ENCODE peak calls at places on chromosomes 1 and 21, in five cellular contexts. One of them, this sample, is unnamed.
A peak's percentile ranks its signal among the peaks of the same experiment; 100 is the strongest.

GRCh38 chr1:92080128-92080985 is at the start of gene BTBD8:
- DNase-seq in EH: peak; percentile 77
- DNase-seq in WERI-Rb-1: peak; percentile 78
- DNase-seq in smooth muscle cell of the brain vasculature: peak; percentile 49
- DNase-seq in IMR-90: peak; percentile 71
- DNase-seq in this sample: peak; percentile 71

GRCh38 chr1:33655496-33655895 is 183.1 kb downstream of the ZSCAN20 start:
- DNase-seq in EH: no peak
- DNase-seq in WERI-Rb-1: no peak
- DNase-seq in smooth muscle cell of the brain vasculature: no peak
- DNase-seq in IMR-90: no peak
- DNase-seq in this sample: no peak

GRCh38 chr1:24252185-24252584 is 65.1 kb upstream of the IFNLR1 start:
- DNase-seq in EH: no peak
- DNase-seq in WERI-Rb-1: no peak
- DNase-seq in smooth muscle cell of the brain vasculature: no peak
- DNase-seq in IMR-90: no peak
- DNase-seq in this sample: no peak

GRCh38 chr1:160260436-160261382 is 1.6 kb downstream of the DCAF8 start:
- DNase-seq in EH: peak; percentile 94
- DNase-seq in WERI-Rb-1: no peak
- DNase-seq in smooth muscle cell of the brain vasculature: peak; percentile 66
- DNase-seq in IMR-90: peak; percentile 89
- DNase-seq in this sample: no peak

GRCh38 chr1:32716312-32717126 is 13.9 kb upstream of the SYNC start:
- DNase-seq in EH: peak; percentile 43
- DNase-seq in WERI-Rb-1: peak; percentile 90
- DNase-seq in smooth muscle cell of the brain vasculature: no peak
- DNase-seq in IMR-90: no peak
- DNase-seq in this sample: peak; percentile 43

GRCh38 chr1:91900538-91900937 is 14.6 kb upstream of the TGFBR3 start:
- DNase-seq in EH: peak; percentile 88
- DNase-seq in WERI-Rb-1: no peak
- DNase-seq in smooth muscle cell of the brain vasculature: no peak
- DNase-seq in IMR-90: peak; percentile 96
- DNase-seq in this sample: no peak

GRCh38 chr1:2815551-2815950 is 14.1 kb upstream of the TTC34 start:
- DNase-seq in EH: no peak
- DNase-seq in WERI-Rb-1: no peak
- DNase-seq in smooth muscle cell of the brain vasculature: no peak
- DNase-seq in IMR-90: no peak
- DNase-seq in this sample: no peak

GRCh38 chr1:151314137-151314875 is 12.9 kb downstream of the PI4KB start:
- DNase-seq in EH: peak; percentile 92
- DNase-seq in WERI-Rb-1: no peak
- DNase-seq in smooth muscle cell of the brain vasculature: peak; percentile 45
- DNase-seq in IMR-90: peak; percentile 87
- DNase-seq in this sample: peak; percentile 39

GRCh38 chr1:26861889-26862371 is 1.0 kb upstream of the SFN start:
- DNase-seq in EH: peak; percentile 47
- DNase-seq in WERI-Rb-1: no peak
- DNase-seq in smooth muscle cell of the brain vasculature: no peak
- DNase-seq in IMR-90: no peak
- DNase-seq in this sample: no peak

GRCh38 chr1:9400425-9401079 is 107.9 kb downstream of the SPSB1 start:
- DNase-seq in EH: peak; percentile 47
- DNase-seq in WERI-Rb-1: no peak
- DNase-seq in smooth muscle cell of the brain vasculature: no peak
- DNase-seq in IMR-90: peak; percentile 46
- DNase-seq in this sample: no peak

GRCh38 chr1:52002038-52002917 is 11.8 kb upstream of the RAB3B start:
- DNase-seq in EH: peak; percentile 91
- DNase-seq in WERI-Rb-1: peak; percentile 71
- DNase-seq in smooth muscle cell of the brain vasculature: peak; percentile 77
- DNase-seq in IMR-90: peak; percentile 95
- DNase-seq in this sample: no peak

GRCh38 chr1:54474500-54475235 is 68.5 kb upstream of the SSBP3 start:
- DNase-seq in EH: no peak
- DNase-seq in WERI-Rb-1: peak; percentile 51
- DNase-seq in smooth muscle cell of the brain vasculature: no peak
- DNase-seq in IMR-90: no peak
- DNase-seq in this sample: no peak

GRCh38 chr21:33866851-33867250 is 48.8 kb downstream of the ATP5PO start:
- DNase-seq in EH: peak; percentile 71
- DNase-seq in WERI-Rb-1: no peak
- DNase-seq in smooth muscle cell of the brain vasculature: no peak
- DNase-seq in IMR-90: peak; percentile 60
- DNase-seq in this sample: no peak

GRCh38 chr21:38277501-38278111 is 20.8 kb downstream of the KCNJ15 start:
- DNase-seq in EH: peak; percentile 99
- DNase-seq in WERI-Rb-1: no peak
- DNase-seq in smooth muscle cell of the brain vasculature: peak; percentile 67
- DNase-seq in IMR-90: peak; percentile 100
- DNase-seq in this sample: peak; percentile 66

GRCh38 chr1:162213281-162213909 is 143.9 kb downstream of the NOS1AP start:
- DNase-seq in EH: no peak
- DNase-seq in WERI-Rb-1: no peak
- DNase-seq in smooth muscle cell of the brain vasculature: no peak
- DNase-seq in IMR-90: peak; percentile 2
- DNase-seq in this sample: no peak

GRCh38 chr1:60835649-60836048 is 246.7 kb upstream of the NFIA start:
- DNase-seq in EH: no peak
- DNase-seq in WERI-Rb-1: no peak
- DNase-seq in smooth muscle cell of the brain vasculature: no peak
- DNase-seq in IMR-90: no peak
- DNase-seq in this sample: no peak

GRCh38 chr1:52552505-52553371 is at the start of gene TUT4:
- DNase-seq in EH: peak; percentile 77
- DNase-seq in WERI-Rb-1: peak; percentile 93
- DNase-seq in smooth muscle cell of the brain vasculature: peak; percentile 49
- DNase-seq in IMR-90: peak; percentile 75
- DNase-seq in this sample: peak; percentile 48

GRCh38 chr1:156211243-156211642 is 1.6 kb upstream of the PMF1 start:
- DNase-seq in EH: no peak
- DNase-seq in WERI-Rb-1: no peak
- DNase-seq in smooth muscle cell of the brain vasculature: no peak
- DNase-seq in IMR-90: no peak
- DNase-seq in this sample: no peak

GRCh38 chr1:1121611-1122077 is 5.8 kb upstream of the C1orf159 start:
- DNase-seq in EH: no peak
- DNase-seq in WERI-Rb-1: no peak
- DNase-seq in smooth muscle cell of the brain vasculature: no peak
- DNase-seq in IMR-90: no peak
- DNase-seq in this sample: no peak

GRCh38 chr1:233598891-233599541 is 14.9 kb upstream of the KCNK1 start:
- DNase-seq in EH: peak; percentile 3
- DNase-seq in WERI-Rb-1: no peak
- DNase-seq in smooth muscle cell of the brain vasculature: no peak
- DNase-seq in IMR-90: no peak
- DNase-seq in this sample: no peak

GRCh38 chr1:167114725-167115124 is 20.9 kb downstream of the STYXL2 start:
- DNase-seq in EH: no peak
- DNase-seq in WERI-Rb-1: no peak
- DNase-seq in smooth muscle cell of the brain vasculature: no peak
- DNase-seq in IMR-90: no peak
- DNase-seq in this sample: no peak

GRCh38 chr1:245205396-245205795 is 50.6 kb downstream of the KIF26B start:
- DNase-seq in EH: peak; percentile 27
- DNase-seq in WERI-Rb-1: no peak
- DNase-seq in smooth muscle cell of the brain vasculature: no peak
- DNase-seq in IMR-90: no peak
- DNase-seq in this sample: no peak

GRCh38 chr1:21620461-21620860 is 48.7 kb downstream of the RAP1GAP start:
- DNase-seq in EH: no peak
- DNase-seq in WERI-Rb-1: no peak
- DNase-seq in smooth muscle cell of the brain vasculature: no peak
- DNase-seq in IMR-90: no peak
- DNase-seq in this sample: no peak

GRCh38 chr1:24486296-24487065 is 16.2 kb upstream of the RCAN3 start:
- DNase-seq in EH: no peak
- DNase-seq in WERI-Rb-1: no peak
- DNase-seq in smooth muscle cell of the brain vasculature: no peak
- DNase-seq in IMR-90: no peak
- DNase-seq in this sample: no peak

GRCh38 chr1:206048582-206048981 is 4.4 kb upstream of the RHEX start:
- DNase-seq in EH: no peak
- DNase-seq in WERI-Rb-1: no peak
- DNase-seq in smooth muscle cell of the brain vasculature: no peak
- DNase-seq in IMR-90: no peak
- DNase-seq in this sample: no peak

GRCh38 chr1:224856973-224857372 is 72.5 kb upstream of the DNAH14 start:
- DNase-seq in EH: no peak
- DNase-seq in WERI-Rb-1: no peak
- DNase-seq in smooth muscle cell of the brain vasculature: no peak
- DNase-seq in IMR-90: no peak
- DNase-seq in this sample: no peak

GRCh38 chr1:184300446-184300845 is 86.4 kb upstream of the C1orf21 start:
- DNase-seq in EH: peak; percentile 71
- DNase-seq in WERI-Rb-1: no peak
- DNase-seq in smooth muscle cell of the brain vasculature: no peak
- DNase-seq in IMR-90: peak; percentile 76
- DNase-seq in this sample: no peak

GRCh38 chr1:183699643-183700160 is 46.6 kb upstream of the APOBEC4 start:
- DNase-seq in EH: no peak
- DNase-seq in WERI-Rb-1: no peak
- DNase-seq in smooth muscle cell of the brain vasculature: no peak
- DNase-seq in IMR-90: peak; percentile 40
- DNase-seq in this sample: no peak

GRCh38 chr1:38028105-38028591 is 15.6 kb downstream of the UTP11 start:
- DNase-seq in EH: peak; percentile 36
- DNase-seq in WERI-Rb-1: peak; percentile 35
- DNase-seq in smooth muscle cell of the brain vasculature: no peak
- DNase-seq in IMR-90: no peak
- DNase-seq in this sample: no peak